ENCODE peak calls at places on chromosomes 6 and 20, in ten cellular contexts. C, B, L, E, A, M, Y, R, I and S are unnamed samples.

GRCh38 chr6:71420693-71421328 is 132.2 kb downstream of the OGFRL1 start:
- DNase-seq in C (peak; percentile 95), L (peak; percentile 97), E (peak; percentile 26), B (peak; percentile 84), M (no peak), I (peak; percentile 85), A (no peak), Y (no peak), R (peak; percentile 81), S (peak; percentile 98)

GRCh38 chr6:156563710-156564109 is 213.5 kb upstream of the ARID1B start:
- DNase-seq in R (no peak), A (no peak), C (no peak), I (no peak), L (no peak), E (no peak), B (no peak), M (no peak), Y (no peak), S (no peak)

GRCh38 chr6:168029459-168030217 is 32.2 kb downstream of the KIF25 start:
- DNase-seq in M (no peak), L (no peak), C (no peak), B (no peak), R (no peak), Y (no peak), E (no peak), A (no peak), I (peak; percentile 12), S (no peak)

GRCh38 chr20:11266571-11266970 is 592.8 kb upstream of the JAG1 start:
- DNase-seq in E (no peak), A (no peak), C (no peak), Y (no peak), R (no peak), I (no peak), M (no peak), B (no peak), L (no peak), S (peak; percentile 28)

GRCh38 chr20:63051911-63052310 is 45.1 kb upstream of the BHLHE23 start:
- DNase-seq in A (no peak), M (no peak), L (no peak), B (no peak), E (no peak), Y (no peak), C (no peak), I (no peak), R (no peak), S (no peak)

GRCh38 chr6:18308070-18308735 is 43.9 kb upstream of the DEK start:
- DNase-seq in R (peak; percentile 60), M (no peak), Y (no peak), E (no peak), L (no peak), A (no peak), B (no peak), C (no peak), I (no peak), S (peak; percentile 53)

GRCh38 chr6:15628499-15629131 is 34.2 kb downstream of the DTNBP1 start:
- DNase-seq in L (no peak), C (no peak), A (peak; percentile 10), Y (peak; percentile 25), E (no peak), I (no peak), B (no peak), M (no peak), R (no peak), S (peak; percentile 90)

GRCh38 chr6:154951400-154952200 is 43.5 kb upstream of the TIAM2 start:
- DNase-seq in A (peak; percentile 78), M (no peak), B (no peak), Y (peak; percentile 29), E (peak; percentile 52), I (no peak), C (no peak), L (peak; percentile 37), R (no peak), S (peak; percentile 60)

GRCh38 chr6:18595774-18596528 is 208.8 kb downstream of the RNF144B start:
- DNase-seq in A (no peak), R (peak; percentile 37), Y (peak; percentile 36), I (peak; percentile 73), B (peak; percentile 45), E (peak; percentile 34), C (peak; percentile 51), L (peak; percentile 83), M (no peak), S (peak; percentile 85)

GRCh38 chr20:58864346-58864745 is 11.8 kb downstream of the GNAS start:
- DNase-seq in B (no peak), C (no peak), L (no peak), R (no peak), E (no peak), M (no peak), Y (no peak), I (no peak), A (no peak), S (no peak)

GRCh38 chr20:54351371-54352136 is 123.8 kb upstream of the DOK5 start:
- DNase-seq in A (no peak), I (no peak), E (no peak), L (no peak), C (no peak), Y (no peak), M (no peak), B (no peak), R (no peak), S (no peak)

GRCh38 chr20:53942121-53942816 is 128.1 kb downstream of the BCAS1 start:
- DNase-seq in M (no peak), I (no peak), R (no peak), L (no peak), A (no peak), B (no peak), Y (no peak), E (no peak), C (no peak), S (peak; percentile 31)